ENCODE peak calls at places on chromosomes 1 and 21, in five cellular contexts. One of them, this sample, is unnamed.
A peak's percentile ranks its signal among the peaks of the same experiment; 100 is the strongest.

GRCh38 chr21:16180613-16181012 is 450.8 kb downstream of the USP25 start:
- DNase-seq in lower lobe of right lung: no peak
- DNase-seq in esophagus squamous epithelium: no peak
- DNase-seq in HepG2: peak; percentile 5
- DNase-seq in body of pancreas: no peak
- DNase-seq in this sample: no peak

GRCh38 chr1:204923209-204923608 is 52.5 kb downstream of the NFASC start:
- DNase-seq in lower lobe of right lung: no peak
- DNase-seq in esophagus squamous epithelium: no peak
- DNase-seq in HepG2: no peak
- DNase-seq in body of pancreas: no peak
- DNase-seq in this sample: no peak

GRCh38 chr1:153882296-153882912 is 40.4 kb downstream of the GATAD2B start:
- DNase-seq in lower lobe of right lung: no peak
- DNase-seq in esophagus squamous epithelium: no peak
- DNase-seq in HepG2: no peak
- DNase-seq in body of pancreas: no peak
- DNase-seq in this sample: no peak

GRCh38 chr1:226628624-226629155 is 80.1 kb downstream of the STUM start:
- DNase-seq in lower lobe of right lung: peak; percentile 27
- DNase-seq in esophagus squamous epithelium: no peak
- DNase-seq in HepG2: no peak
- DNase-seq in body of pancreas: no peak
- DNase-seq in this sample: peak; percentile 23

GRCh38 chr1:153841463-153841994 is 66.3 kb downstream of the SLC27A3 start:
- DNase-seq in lower lobe of right lung: no peak
- DNase-seq in esophagus squamous epithelium: no peak
- DNase-seq in HepG2: no peak
- DNase-seq in body of pancreas: no peak
- DNase-seq in this sample: no peak

GRCh38 chr1:111707906-111708305 is 31.3 kb downstream of the INKA2 start:
- DNase-seq in lower lobe of right lung: peak; percentile 70
- DNase-seq in esophagus squamous epithelium: no peak
- DNase-seq in HepG2: no peak
- DNase-seq in body of pancreas: no peak
- DNase-seq in this sample: no peak

GRCh38 chr1:12232221-12232620 is 2.4 kb downstream of the VPS13D start:
- DNase-seq in lower lobe of right lung: no peak
- DNase-seq in esophagus squamous epithelium: no peak
- DNase-seq in HepG2: no peak
- DNase-seq in body of pancreas: peak; percentile 15
- DNase-seq in this sample: peak; percentile 15

GRCh38 chr1:30933874-30934252 is 25.3 kb upstream of the SDC3 start:
- DNase-seq in lower lobe of right lung: no peak
- DNase-seq in esophagus squamous epithelium: no peak
- DNase-seq in HepG2: no peak
- DNase-seq in body of pancreas: no peak
- DNase-seq in this sample: no peak

GRCh38 chr1:46102769-46103476 is 29.5 kb downstream of the PIK3R3 start:
- DNase-seq in lower lobe of right lung: no peak
- DNase-seq in esophagus squamous epithelium: no peak
- DNase-seq in HepG2: no peak
- DNase-seq in body of pancreas: no peak
- DNase-seq in this sample: no peak

GRCh38 chr1:226129230-226129629 is 57.3 kb downstream of the ACBD3 start:
- DNase-seq in lower lobe of right lung: no peak
- DNase-seq in esophagus squamous epithelium: no peak
- DNase-seq in HepG2: no peak
- DNase-seq in body of pancreas: no peak
- DNase-seq in this sample: no peak

GRCh38 chr1:185257947-185258203 is 59.2 kb downstream of the IVNS1ABP start:
- DNase-seq in lower lobe of right lung: no peak
- DNase-seq in esophagus squamous epithelium: no peak
- DNase-seq in HepG2: no peak
- DNase-seq in body of pancreas: no peak
- DNase-seq in this sample: no peak

GRCh38 chr1:29121516-29121937 is 2.2 kb downstream of the TMEM200B start:
- DNase-seq in lower lobe of right lung: no peak
- DNase-seq in esophagus squamous epithelium: no peak
- DNase-seq in HepG2: no peak
- DNase-seq in body of pancreas: no peak
- DNase-seq in this sample: no peak

GRCh38 chr1:226736908-226737818 is 1.9 kb downstream of the ITPKB start:
- DNase-seq in lower lobe of right lung: peak; percentile 67
- DNase-seq in esophagus squamous epithelium: no peak
- DNase-seq in HepG2: no peak
- DNase-seq in body of pancreas: no peak
- DNase-seq in this sample: peak; percentile 69

GRCh38 chr1:175481126-175482071 is 262.0 kb downstream of the TNR start:
- DNase-seq in lower lobe of right lung: no peak
- DNase-seq in esophagus squamous epithelium: no peak
- DNase-seq in HepG2: no peak
- DNase-seq in body of pancreas: no peak
- DNase-seq in this sample: no peak

GRCh38 chr21:25343774-25344545 is 263.3 kb downstream of the MRPL39 start:
- DNase-seq in lower lobe of right lung: no peak
- DNase-seq in esophagus squamous epithelium: no peak
- DNase-seq in HepG2: no peak
- DNase-seq in body of pancreas: no peak
- DNase-seq in this sample: no peak

GRCh38 chr1:17542696-17543095 is 3.2 kb downstream of the ARHGEF10L start:
- DNase-seq in lower lobe of right lung: no peak
- DNase-seq in esophagus squamous epithelium: no peak
- DNase-seq in HepG2: peak; percentile 42
- DNase-seq in body of pancreas: no peak
- DNase-seq in this sample: no peak

GRCh38 chr1:214603819-214604252 is 841 bp downstream of the CENPF start:
- DNase-seq in lower lobe of right lung: no peak
- DNase-seq in esophagus squamous epithelium: no peak
- DNase-seq in HepG2: no peak
- DNase-seq in body of pancreas: no peak
- DNase-seq in this sample: no peak

GRCh38 chr1:207245124-207245523 is 76.4 kb upstream of the CD55 start:
- DNase-seq in lower lobe of right lung: no peak
- DNase-seq in esophagus squamous epithelium: no peak
- DNase-seq in HepG2: no peak
- DNase-seq in body of pancreas: no peak
- DNase-seq in this sample: no peak

GRCh38 chr1:15825800-15826199 is 18.4 kb upstream of the UQCRHL start:
- DNase-seq in lower lobe of right lung: no peak
- DNase-seq in esophagus squamous epithelium: no peak
- DNase-seq in HepG2: no peak
- DNase-seq in body of pancreas: no peak
- DNase-seq in this sample: no peak

GRCh38 chr1:204660509-204660908 is 25.0 kb downstream of the LRRN2 start:
- DNase-seq in lower lobe of right lung: no peak
- DNase-seq in esophagus squamous epithelium: no peak
- DNase-seq in HepG2: no peak
- DNase-seq in body of pancreas: peak; percentile 25
- DNase-seq in this sample: no peak

GRCh38 chr1:240683576-240683975 is 71.6 kb upstream of the GREM2 start:
- DNase-seq in lower lobe of right lung: no peak
- DNase-seq in esophagus squamous epithelium: no peak
- DNase-seq in HepG2: no peak
- DNase-seq in body of pancreas: peak; percentile 14
- DNase-seq in this sample: peak; percentile 44

GRCh38 chr1:44294588-44295007 is 60.5 kb downstream of the ERI3 start:
- DNase-seq in lower lobe of right lung: no peak
- DNase-seq in esophagus squamous epithelium: no peak
- DNase-seq in HepG2: peak; percentile 31
- DNase-seq in body of pancreas: peak; percentile 31
- DNase-seq in this sample: peak; percentile 78

GRCh38 chr1:3910769-3911520 is 10.9 kb upstream of the C1orf174 start:
- DNase-seq in lower lobe of right lung: peak; percentile 78
- DNase-seq in esophagus squamous epithelium: no peak
- DNase-seq in HepG2: peak; percentile 57
- DNase-seq in body of pancreas: peak; percentile 84
- DNase-seq in this sample: peak; percentile 85

GRCh38 chr1:241990040-241990439 is 8.9 kb downstream of the MAP1LC3C start:
- DNase-seq in lower lobe of right lung: peak; percentile 61
- DNase-seq in esophagus squamous epithelium: no peak
- DNase-seq in HepG2: no peak
- DNase-seq in body of pancreas: peak; percentile 65
- DNase-seq in this sample: peak; percentile 68

GRCh38 chr1:2046225-2046917 is 3.8 kb upstream of the PRKCZ start:
- DNase-seq in lower lobe of right lung: peak; percentile 86
- DNase-seq in esophagus squamous epithelium: no peak
- DNase-seq in HepG2: peak; percentile 72
- DNase-seq in body of pancreas: peak; percentile 85
- DNase-seq in this sample: peak; percentile 85

GRCh38 chr21:38139380-38140168 is 117.2 kb upstream of the KCNJ15 start:
- DNase-seq in lower lobe of right lung: no peak
- DNase-seq in esophagus squamous epithelium: no peak
- DNase-seq in HepG2: peak; percentile 7
- DNase-seq in body of pancreas: no peak
- DNase-seq in this sample: no peak

GRCh38 chr1:97999320-97999719 is 78.5 kb upstream of the DPYD start:
- DNase-seq in lower lobe of right lung: no peak
- DNase-seq in esophagus squamous epithelium: no peak
- DNase-seq in HepG2: no peak
- DNase-seq in body of pancreas: no peak
- DNase-seq in this sample: no peak

GRCh38 chr1:58409826-58410225 is 136.7 kb downstream of the OMA1 start:
- DNase-seq in lower lobe of right lung: no peak
- DNase-seq in esophagus squamous epithelium: no peak
- DNase-seq in HepG2: no peak
- DNase-seq in body of pancreas: no peak
- DNase-seq in this sample: no peak

GRCh38 chr1:10516244-10516643 is 41.5 kb downstream of the PEX14 start:
- DNase-seq in lower lobe of right lung: no peak
- DNase-seq in esophagus squamous epithelium: no peak
- DNase-seq in HepG2: peak; percentile 37
- DNase-seq in body of pancreas: no peak
- DNase-seq in this sample: no peak
- H3K4me1 ChIP-seq in lower lobe of right lung: peaks cover 64% of the 10 kb centered on the region
- H3K4me1 ChIP-seq in esophagus squamous epithelium: peaks cover 19% of the 10 kb centered on the region
- H3K4me1 ChIP-seq in HepG2: peaks cover 63% of the 10 kb centered on the region
- H3K4me1 ChIP-seq in body of pancreas: peaks cover 22% of the 10 kb centered on the region
- H3K4me1 ChIP-seq in this sample: peaks cover 13% of the 10 kb centered on the region

DNA sequence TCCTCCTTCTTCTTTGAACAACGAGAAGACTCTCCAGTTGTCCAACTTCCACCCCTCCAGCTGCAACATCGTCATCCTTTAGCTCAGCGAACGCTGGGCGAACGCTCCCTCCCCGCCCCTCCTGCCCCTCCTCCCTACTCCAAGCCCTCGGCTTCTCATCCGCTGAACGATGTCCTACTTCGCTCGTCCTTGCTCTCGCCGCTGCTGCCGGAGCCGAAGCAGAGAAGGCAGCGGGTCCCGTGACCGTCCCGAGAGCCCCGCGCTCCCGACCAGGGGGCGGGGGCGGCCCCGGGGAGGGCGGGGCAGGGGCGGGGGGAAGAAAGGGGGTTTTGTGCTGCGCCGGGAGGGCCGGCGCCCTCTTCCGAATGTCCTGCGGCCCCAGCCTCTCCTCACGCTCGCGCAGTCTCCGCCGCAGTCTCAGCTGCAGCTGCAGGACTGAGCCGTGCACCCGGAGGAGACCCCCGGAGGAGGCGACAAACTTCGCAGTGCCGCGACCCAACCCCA is at the start of gene BCAN:
- DNase-seq in lower lobe of right lung: no peak
- DNase-seq in esophagus squamous epithelium: no peak
- DNase-seq in HepG2: no peak
- DNase-seq in body of pancreas: no peak
- DNase-seq in this sample: no peak
- H3K4me3 ChIP-seq in lower lobe of right lung: peak within 1 kb of the TSS; percentile 44
- H3K4me3 ChIP-seq in esophagus squamous epithelium: peak within 1 kb of the TSS; percentile 62
- H3K4me3 ChIP-seq in HepG2: no peak within 1 kb of the TSS
- H3K4me3 ChIP-seq in body of pancreas: no peak within 1 kb of the TSS
- H3K4me3 ChIP-seq in this sample: no peak within 1 kb of the TSS

GRCh38 chr1:209246660-209247059 is 336.9 kb upstream of the CAMK1G start:
- DNase-seq in lower lobe of right lung: no peak
- DNase-seq in esophagus squamous epithelium: no peak
- DNase-seq in HepG2: no peak
- DNase-seq in body of pancreas: no peak
- DNase-seq in this sample: no peak

GRCh38 chr1:209238356-209238755 is 345.2 kb upstream of the CAMK1G start:
- DNase-seq in lower lobe of right lung: no peak
- DNase-seq in esophagus squamous epithelium: no peak
- DNase-seq in HepG2: no peak
- DNase-seq in body of pancreas: no peak
- DNase-seq in this sample: no peak

DNA sequence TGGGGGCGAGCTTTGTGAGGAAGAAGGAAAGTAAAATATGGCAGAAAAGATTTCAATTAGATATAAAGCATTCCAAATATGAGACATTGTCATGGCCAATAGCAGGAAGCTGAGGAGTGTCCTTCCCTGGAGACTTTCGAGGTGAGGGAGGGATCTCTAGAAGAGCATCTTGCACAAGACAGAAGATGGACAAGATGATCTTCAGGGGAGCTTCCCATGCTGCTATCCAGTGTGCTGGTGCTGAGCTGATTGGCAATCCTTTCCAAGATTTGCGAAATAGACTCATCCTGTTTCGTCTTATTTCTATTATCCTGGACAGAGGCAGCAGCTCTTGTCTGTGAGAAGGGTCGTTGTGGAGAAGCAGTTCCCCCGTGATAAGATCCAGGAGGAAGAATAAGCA is 342.0 kb upstream of the CAMK1G start:
- DNase-seq in lower lobe of right lung: no peak
- DNase-seq in esophagus squamous epithelium: no peak
- DNase-seq in HepG2: no peak
- DNase-seq in body of pancreas: no peak
- DNase-seq in this sample: no peak
- H3K36me3 ChIP-seq in lower lobe of right lung: no peaks in the 10 kb centered on the region
- H3K36me3 ChIP-seq in esophagus squamous epithelium: no peaks in the 10 kb centered on the region
- H3K36me3 ChIP-seq in HepG2: no peaks in the 10 kb centered on the region
- H3K36me3 ChIP-seq in body of pancreas: no peaks in the 10 kb centered on the region
- H3K36me3 ChIP-seq in this sample: no peaks in the 10 kb centered on the region

GRCh38 chr1:114715952-114716303 is 643 bp downstream of the NRAS start:
- DNase-seq in lower lobe of right lung: no peak
- DNase-seq in esophagus squamous epithelium: no peak
- DNase-seq in HepG2: no peak
- DNase-seq in body of pancreas: no peak
- DNase-seq in this sample: no peak

GRCh38 chr1:114716304-114717158 is at the start of gene NRAS:
- DNase-seq in lower lobe of right lung: peak; percentile 97
- DNase-seq in esophagus squamous epithelium: peak; percentile 77
- DNase-seq in HepG2: peak; percentile 81
- DNase-seq in body of pancreas: peak; percentile 91
- DNase-seq in this sample: peak; percentile 98

GRCh38 chr1:114720492-114720891 is 3.9 kb upstream of the NRAS start:
- DNase-seq in lower lobe of right lung: no peak
- DNase-seq in esophagus squamous epithelium: no peak
- DNase-seq in HepG2: peak; percentile 60
- DNase-seq in body of pancreas: no peak
- DNase-seq in this sample: no peak

GRCh38 chr1:114718661-114719423 is 2.3 kb upstream of the NRAS start:
- DNase-seq in lower lobe of right lung: no peak
- DNase-seq in esophagus squamous epithelium: no peak
- DNase-seq in HepG2: no peak
- DNase-seq in body of pancreas: no peak
- DNase-seq in this sample: no peak

DNA sequence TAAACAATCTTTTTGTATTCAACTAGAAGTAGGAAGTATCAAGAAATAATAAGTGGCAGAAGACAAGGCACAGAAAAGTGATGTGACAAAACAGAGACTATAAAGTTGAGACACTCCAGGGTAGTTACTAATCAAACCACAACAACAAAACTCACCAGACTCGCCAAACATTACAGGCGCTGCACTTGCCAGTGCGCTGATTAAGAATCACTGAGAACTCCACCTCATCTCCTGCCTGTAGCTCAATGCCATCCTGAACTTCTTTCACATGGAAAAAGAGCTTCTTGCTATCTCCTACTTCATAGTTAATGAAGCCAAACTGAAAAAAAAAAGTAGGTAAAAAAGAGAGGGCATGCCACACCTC is 2.8 kb upstream of the NRAS start:
- DNase-seq in lower lobe of right lung: no peak
- DNase-seq in esophagus squamous epithelium: no peak
- DNase-seq in HepG2: no peak
- DNase-seq in body of pancreas: no peak
- DNase-seq in this sample: no peak
- H3K4me1 ChIP-seq in lower lobe of right lung: peaks cover 24% of the 10 kb centered on the region
- H3K4me1 ChIP-seq in esophagus squamous epithelium: peaks cover 12% of the 10 kb centered on the region
- H3K4me1 ChIP-seq in HepG2: peaks cover 36% of the 10 kb centered on the region
- H3K4me1 ChIP-seq in body of pancreas: peaks cover 11% of the 10 kb centered on the region
- H3K4me1 ChIP-seq in this sample: peaks cover 15% of the 10 kb centered on the region

This sample was measured in mucosa of descending colon.